ENCODE peak calls at places on chromosomes 6 and 20, in four cellular contexts. E is stomach, X is psoas muscle, G is upper lobe of right lung. B is an unnamed sample.

GRCh38 chr6:38188677-38189335 is 369.3 kb downstream of the ZFAND3 start:
- DNase-seq in E (no peak), X (no peak), G (no peak), B (no peak)

GRCh38 chr20:19815553-19815991 is 57.5 kb downstream of the RIN2 start:
- DNase-seq in E (no peak), X (peak), G (no peak), B (peak)

GRCh38 chr6:159871911-159872310 is 18.9 kb upstream of the MAS1 start:
- DNase-seq in E (no peak), X (no peak), G (no peak), B (no peak)

GRCh38 chr20:32822189-32822588 is 2.4 kb downstream of the MAPRE1 start:
- DNase-seq in E (no peak), X (no peak), G (no peak), B (no peak)

GRCh38 chr6:131281471-131282270 is 146.4 kb downstream of the AKAP7 start:
- DNase-seq in E (no peak), X (peak), G (no peak), B (no peak)

GRCh38 chr20:40941023-40941655 is 87.5 kb upstream of the TOP1 start:
- DNase-seq in E (no peak), X (no peak), G (no peak), B (no peak)

GRCh38 chr6:13615802-13616140 is 636 bp downstream of the NOL7 start:
- DNase-seq in E (peak), X (peak), G (peak), B (peak)

GRCh38 chr6:94636780-94637385 is 940.5 kb upstream of the MANEA start:
- DNase-seq in E (no peak), X (no peak), G (no peak), B (no peak)

GRCh38 chr20:56795492-56795891 is 166.4 kb downstream of the TFAP2C start:
- DNase-seq in E (no peak), X (no peak), G (no peak), B (no peak)

GRCh38 chr20:25054133-25054820 is 3.7 kb downstream of the ACSS1 start:
- DNase-seq in E (peak), X (no peak), G (peak), B (no peak)

GRCh38 chr6:132054525-132054924 is 103.4 kb upstream of the CCN2 start:
- DNase-seq in E (no peak), X (no peak), G (no peak), B (no peak)

GRCh38 chr20:59123011-59123676 is 40.5 kb upstream of the ZNF831 start:
- DNase-seq in E (no peak), X (no peak), G (no peak), B (no peak)

GRCh38 chr6:112245511-112246203 is 8.7 kb downstream of the LAMA4 start:
- DNase-seq in E (no peak), X (no peak), G (no peak), B (peak)

GRCh38 chr6:167550936-167551633 is 226.2 kb downstream of the TTLL2 start:
- DNase-seq in E (peak), X (peak), G (peak), B (peak)

GRCh38 chr6:95352064-95352463 is 225.3 kb upstream of the MANEA start:
- DNase-seq in E (no peak), X (no peak), G (no peak), B (peak)

GRCh38 chr20:13423472-13424173 is 202.5 kb downstream of the ISM1 start:
- DNase-seq in E (no peak), X (no peak), G (no peak), B (no peak)

GRCh38 chr20:63020681-63021080 is 13.9 kb upstream of the BHLHE23 start:
- DNase-seq in E (no peak), X (no peak), G (no peak), B (no peak)

GRCh38 chr6:46016063-46016608 is 476 bp upstream of the CLIC5 start:
- DNase-seq in E (no peak), X (no peak), G (no peak), B (no peak)

DNA sequence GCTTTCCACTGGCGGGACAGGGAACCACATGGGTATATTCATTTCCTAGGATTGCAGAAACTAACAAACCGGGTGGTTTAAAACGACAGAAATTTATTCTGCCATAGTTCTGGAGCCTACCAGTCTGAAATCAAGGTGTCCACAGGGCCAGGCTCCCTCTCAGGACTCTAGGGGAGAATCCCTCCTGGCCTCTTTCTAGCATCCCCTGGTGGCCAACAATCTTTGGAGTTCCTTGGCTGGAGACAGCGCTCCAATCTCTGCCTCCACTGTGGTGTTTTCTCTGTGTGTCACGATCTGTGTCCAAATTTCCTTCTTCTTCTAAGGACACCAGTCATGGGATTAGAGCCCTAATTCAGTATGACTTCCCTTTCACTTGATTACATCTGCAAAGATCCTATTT is 95.0 kb downstream of the SCML4 start:
- DNase-seq in E (no peak), X (no peak), G (no peak), B (no peak)
- TF ChIP-seq CTCF in E (no peak), X (no peak), G (no peak), B (no peak)

GRCh38 chr6:152386131-152386530 is 251.0 kb downstream of the SYNE1 start:
- DNase-seq in E (no peak), X (no peak), G (no peak), B (no peak)

GRCh38 chr6:152378154-152378553 is 259.0 kb downstream of the SYNE1 start:
- DNase-seq in E (no peak), X (no peak), G (no peak), B (peak)

GRCh38 chr6:152380993-152381898 is 255.9 kb downstream of the SYNE1 start:
- DNase-seq in E (peak), X (peak), G (peak), B (peak)

GRCh38 chr6:152375200-152375599 is 262.0 kb downstream of the SYNE1 start:
- DNase-seq in E (no peak), X (no peak), G (no peak), B (no peak)

GRCh38 chr6:152380351-152380767 is 256.8 kb downstream of the SYNE1 start:
- DNase-seq in E (no peak), X (no peak), G (no peak), B (peak)
- H3K4me3 ChIP-seq in E (peak), X (peak), G (peak), B (peak)

GRCh38 chr6:41025966-41026365 is 13.1 kb downstream of the UNC5CL start:
- DNase-seq in E (no peak), X (no peak), G (no peak), B (no peak)

GRCh38 chr6:41017663-41018062 is 21.4 kb downstream of the UNC5CL start:
- DNase-seq in E (no peak), X (no peak), G (no peak), B (no peak)

GRCh38 chr6:41023114-41023513 is 15.9 kb downstream of the UNC5CL start:
- DNase-seq in E (no peak), X (no peak), G (no peak), B (no peak)

GRCh38 chr6:41022294-41022693 is 16.7 kb downstream of the UNC5CL start:
- DNase-seq in E (no peak), X (no peak), G (no peak), B (peak)

DNA sequence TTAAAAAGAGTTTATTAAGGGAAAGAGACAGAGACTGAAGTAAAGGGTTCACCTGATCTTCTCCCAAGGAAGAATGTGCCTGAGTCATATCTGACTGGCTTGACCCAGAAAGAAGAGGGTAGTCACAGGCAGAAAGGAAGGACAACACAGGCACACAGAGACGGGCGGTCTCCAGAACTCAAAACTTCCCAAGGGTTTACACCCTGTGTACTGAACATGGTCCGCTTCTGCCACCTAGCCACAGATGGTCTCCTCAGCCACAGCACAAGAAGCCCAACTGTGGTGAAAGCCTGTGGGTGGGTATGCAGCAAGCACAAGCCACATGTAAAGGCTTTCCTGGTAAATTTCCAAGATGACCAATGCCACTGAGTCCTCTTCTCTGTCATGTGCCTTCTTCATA is 17.2 kb downstream of the UNC5CL start:
- DNase-seq in E (no peak), X (no peak), G (no peak), B (peak)
- TF ChIP-seq CTCF in E (peak), X (peak), G (no peak), B (no peak)

GRCh38 chr20:53609501-53610445 is 16.1 kb upstream of the ZNF217 start:
- DNase-seq in E (peak), X (peak), G (peak), B (peak)
- H3K4me3 ChIP-seq in E (no peak), X (no peak), G (peak), B (no peak)

DNA sequence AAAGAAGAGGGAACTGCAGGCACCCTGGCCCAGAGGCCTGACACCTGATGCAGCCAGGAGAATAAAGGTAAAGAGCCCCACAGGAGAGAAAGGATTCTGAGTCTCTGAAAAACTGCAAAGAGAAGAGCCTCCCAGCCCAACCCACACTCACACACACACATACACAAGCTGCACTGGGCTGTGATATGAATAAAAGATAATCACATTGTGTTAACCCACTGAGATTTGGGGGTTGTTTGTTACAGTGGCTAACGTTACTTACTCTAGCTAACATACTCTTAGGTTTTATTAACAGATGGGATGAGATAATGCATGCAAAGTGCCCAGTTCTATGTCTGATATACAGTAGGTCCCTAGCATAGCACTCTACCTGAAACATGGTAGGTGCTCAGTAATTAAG is 554.4 kb downstream of the CD83 start:
- DNase-seq in E (no peak), X (no peak), G (no peak), B (no peak)
- TF ChIP-seq CTCF in E (no peak), X (no peak), G (no peak), B (no peak)

DNA sequence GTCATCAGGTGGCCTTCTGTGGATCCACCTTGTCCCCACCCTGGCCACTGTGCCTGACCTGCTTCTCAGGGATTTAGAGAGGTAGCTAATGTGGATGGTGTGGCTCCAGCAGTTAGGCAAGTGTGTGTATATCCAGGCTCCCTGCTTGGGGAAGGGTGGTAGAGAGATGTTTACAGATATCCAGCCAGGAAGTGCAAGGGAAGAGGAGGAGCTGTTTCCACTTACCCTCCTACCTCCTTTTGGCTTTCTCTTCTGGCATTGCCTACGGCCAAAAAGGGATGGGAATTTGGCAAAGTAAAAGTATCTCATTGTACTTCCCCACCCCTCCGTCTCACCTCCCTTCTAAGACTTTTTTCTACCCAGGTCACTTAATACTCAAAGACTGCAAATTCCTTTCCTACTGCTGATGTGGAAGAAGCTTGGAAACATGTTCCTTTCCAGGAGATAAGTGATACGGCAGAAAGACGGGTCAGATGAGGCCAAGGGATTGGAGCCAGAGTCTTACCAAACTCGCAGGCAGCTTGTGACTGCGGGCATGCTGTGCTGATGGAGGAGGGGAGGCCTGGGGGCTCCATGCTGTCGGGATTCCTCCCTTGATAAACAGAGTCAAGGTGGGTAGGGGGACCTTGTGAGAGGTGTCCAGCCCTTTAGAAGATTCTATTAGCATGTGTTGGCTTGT is 253.4 kb downstream of the PRL start:
- DNase-seq in E (no peak), X (peak), G (no peak), B (no peak)
- H3K4me3 ChIP-seq in E (no peak), X (peak), G (peak), B (no peak)

GRCh38 chr6:11168091-11168635 is 56.6 kb upstream of the ERVFRD-1 start:
- DNase-seq in E (no peak), X (no peak), G (no peak), B (no peak)

GRCh38 chr6:11177271-11177670 is 55.2 kb downstream of the NEDD9 start:
- DNase-seq in E (no peak), X (no peak), G (no peak), B (no peak)

GRCh38 chr6:11171952-11172351 is 60.4 kb upstream of the ERVFRD-1 start:
- DNase-seq in E (no peak), X (no peak), G (no peak), B (no peak)

GRCh38 chr6:11174245-11174616 is 58.2 kb downstream of the NEDD9 start:
- DNase-seq in E (no peak), X (no peak), G (no peak), B (no peak)

DNA sequence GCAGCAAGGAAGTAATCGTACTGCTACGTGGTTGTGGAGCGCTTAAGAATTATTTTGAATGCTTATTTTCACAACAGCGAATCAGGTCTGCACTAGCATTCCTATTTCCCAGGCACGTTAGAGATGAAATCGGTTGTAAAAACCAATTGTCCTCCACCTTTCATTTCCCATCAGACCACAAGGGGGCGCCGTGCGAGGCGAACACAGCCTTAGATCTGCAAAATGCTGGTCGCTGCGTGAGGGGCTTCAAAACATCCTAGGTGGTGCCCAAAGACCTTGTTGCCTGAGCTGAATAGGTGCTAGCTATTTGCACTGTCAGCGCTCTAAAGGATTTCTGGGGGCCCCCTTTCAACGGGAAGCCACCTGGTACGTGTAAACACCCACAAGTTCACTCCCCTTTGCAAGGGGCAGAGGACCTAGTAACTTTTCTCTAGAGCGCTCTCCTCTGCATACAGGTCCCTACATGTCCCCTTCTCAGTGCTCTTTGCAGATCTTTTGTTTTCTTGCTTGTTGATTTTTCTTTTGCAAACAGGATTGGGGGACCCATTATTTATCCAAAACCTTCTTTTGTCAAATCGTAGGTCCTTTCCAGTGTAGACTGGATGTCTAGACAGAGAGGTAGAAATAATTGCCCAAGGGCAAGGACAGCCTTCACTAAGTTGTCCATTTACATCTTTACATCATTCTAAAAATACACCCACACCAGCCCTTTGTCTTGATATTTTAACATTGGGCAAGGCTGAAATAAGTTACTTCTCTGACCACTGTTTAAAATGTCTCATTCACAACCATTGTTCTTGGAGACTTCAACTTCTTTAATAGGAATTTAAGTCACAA is 59.7 kb downstream of the NEDD9 start:
- DNase-seq in E (peak), X (peak), G (peak), B (peak)
- TF ChIP-seq CTCF in E (peak), X (peak), G (peak), B (peak)

DNA sequence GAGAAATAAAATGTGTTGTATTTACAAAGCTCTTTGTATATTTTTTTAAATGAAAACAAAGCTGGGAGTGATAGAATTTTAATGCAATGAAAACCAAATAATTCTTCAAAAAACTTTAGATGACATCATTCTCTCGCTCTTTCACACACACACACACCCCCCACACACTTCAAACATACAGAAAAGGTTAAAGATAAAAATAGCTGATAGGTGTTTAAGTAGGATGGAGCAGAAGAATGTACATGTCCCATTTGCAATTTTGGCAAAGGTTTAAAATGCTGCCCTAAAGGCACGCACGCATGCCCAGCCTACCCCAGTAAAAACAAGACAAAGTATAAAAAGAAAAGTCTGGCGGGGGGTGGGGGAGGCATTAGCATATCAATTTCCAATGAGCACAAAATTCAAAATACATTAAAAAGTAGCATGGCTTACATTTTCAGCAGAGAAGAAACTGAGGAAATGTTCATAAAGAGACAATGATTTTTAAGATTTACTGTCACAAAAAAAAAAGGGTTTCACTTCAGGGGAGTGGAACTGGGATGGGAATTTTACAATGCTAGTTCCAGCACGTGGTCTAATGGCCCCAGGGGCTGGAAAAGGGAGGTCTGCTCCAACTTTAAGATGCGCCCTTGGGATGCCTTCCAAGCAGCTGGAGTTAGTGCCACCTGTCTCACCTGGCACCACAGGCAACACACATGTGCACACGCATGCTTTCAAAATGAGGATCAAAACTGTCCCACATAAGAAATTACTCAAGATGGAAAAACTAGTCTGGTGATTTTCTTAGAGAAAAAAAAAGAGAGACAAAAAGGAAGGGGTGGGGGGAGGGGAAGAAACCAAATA is 55.1 kb upstream of the NFATC2 start:
- DNase-seq in E (no peak), X (no peak), G (no peak), B (no peak)
- H3K4me3 ChIP-seq in E (no peak), X (no peak), G (no peak), B (no peak)

DNA sequence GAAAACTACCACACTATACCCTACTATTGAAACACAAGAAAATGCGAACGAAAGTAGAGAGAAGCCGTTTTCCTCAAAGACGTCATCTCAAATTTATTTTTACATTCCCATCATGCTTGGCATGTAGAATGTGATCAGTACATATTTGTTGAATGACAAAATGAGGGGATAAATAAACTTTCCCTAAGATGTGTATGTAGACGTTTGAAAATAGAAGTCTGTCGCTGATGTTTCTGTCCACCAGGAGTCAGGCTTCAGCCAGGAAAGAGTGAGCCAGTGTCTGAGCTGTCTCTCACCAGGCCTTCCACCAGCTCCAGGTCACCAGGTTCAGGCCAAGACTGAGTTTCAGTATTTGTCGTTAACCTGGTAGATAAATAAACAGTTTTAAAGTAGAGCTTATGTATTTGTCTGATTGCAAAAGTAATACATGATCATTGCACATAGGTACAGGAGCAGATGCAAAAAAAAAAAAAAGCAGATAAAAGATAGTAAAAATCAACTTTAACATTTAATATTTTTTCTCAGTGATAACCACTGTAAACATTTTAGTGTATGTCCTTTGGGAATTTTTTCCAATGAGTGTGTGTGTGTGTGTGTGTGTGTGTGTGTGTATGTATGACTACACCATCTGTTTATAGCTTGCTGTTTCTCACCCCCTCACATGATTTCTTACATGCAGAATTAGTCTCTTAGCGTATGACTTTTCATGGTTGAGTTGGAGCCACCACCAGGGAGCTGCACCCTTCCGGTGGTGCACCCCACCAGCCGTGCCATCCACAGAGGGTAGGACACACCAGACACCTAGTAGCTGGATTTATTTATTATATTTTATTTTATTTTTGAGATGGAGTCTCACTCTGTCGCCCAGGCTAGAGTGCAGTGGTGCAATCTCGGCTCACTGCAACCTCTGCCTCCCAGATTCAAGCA is 26.2 kb downstream of the WRNIP1 start:
- DNase-seq in E (peak), X (peak), G (no peak), B (peak)
- TF ChIP-seq CTCF in E (peak), X (peak), G (peak), B (peak)